ENCODE peak calls at places on chromosomes 16 and 17, in seven cellular contexts. One of them, this sample, is unnamed.

GRCh38 chr17:30117548-30118155 is 1.0 kb downstream of the NSRP1 start:
- DNase-seq in heart left ventricle: no peak
- DNase-seq in brain microvascular endothelial cell: no peak
- DNase-seq in tibial nerve: no peak
- DNase-seq in ovary: no peak
- DNase-seq in cardiac muscle cell: no peak
- DNase-seq in pancreas: no peak
- DNase-seq in this sample: no peak

GRCh38 chr17:67280279-67280678 is 35.3 kb upstream of the HELZ start:
- DNase-seq in cardiac muscle cell: no peak
- DNase-seq in tibial nerve: peak; percentile 23
- DNase-seq in brain microvascular endothelial cell: no peak
- DNase-seq in pancreas: no peak
- DNase-seq in ovary: no peak
- DNase-seq in heart left ventricle: peak; percentile 45
- DNase-seq in this sample: peak; percentile 70

GRCh38 chr17:79829004-79829403 is 10.2 kb downstream of the CBX4 start:
- DNase-seq in heart left ventricle: no peak
- DNase-seq in ovary: no peak
- DNase-seq in brain microvascular endothelial cell: no peak
- DNase-seq in tibial nerve: no peak
- DNase-seq in cardiac muscle cell: no peak
- DNase-seq in pancreas: no peak
- DNase-seq in this sample: no peak

GRCh38 chr17:41575336-41575735 is 3.5 kb upstream of the KRT9 start:
- DNase-seq in tibial nerve: no peak
- DNase-seq in cardiac muscle cell: no peak
- DNase-seq in heart left ventricle: no peak
- DNase-seq in brain microvascular endothelial cell: no peak
- DNase-seq in ovary: no peak
- DNase-seq in pancreas: no peak
- DNase-seq in this sample: no peak

GRCh38 chr17:2192367-2193028 is 111.1 kb downstream of the SMG6 start:
- DNase-seq in heart left ventricle: peak; percentile 67
- DNase-seq in brain microvascular endothelial cell: peak; percentile 95
- DNase-seq in pancreas: no peak
- DNase-seq in cardiac muscle cell: no peak
- DNase-seq in ovary: no peak
- DNase-seq in tibial nerve: no peak
- DNase-seq in this sample: no peak

GRCh38 chr17:51499906-51500305 is 239.6 kb downstream of the UTP18 start:
- DNase-seq in heart left ventricle: no peak
- DNase-seq in brain microvascular endothelial cell: no peak
- DNase-seq in ovary: no peak
- DNase-seq in pancreas: no peak
- DNase-seq in cardiac muscle cell: no peak
- DNase-seq in tibial nerve: no peak
- DNase-seq in this sample: no peak

GRCh38 chr16:74291577-74292208 is 4.9 kb upstream of the PSMD7 start:
- DNase-seq in tibial nerve: no peak
- DNase-seq in cardiac muscle cell: no peak
- DNase-seq in brain microvascular endothelial cell: no peak
- DNase-seq in ovary: no peak
- DNase-seq in pancreas: no peak
- DNase-seq in heart left ventricle: no peak
- DNase-seq in this sample: no peak

GRCh38 chr17:8744086-8744781 is 402 bp downstream of the CCDC42 start:
- DNase-seq in ovary: no peak
- DNase-seq in cardiac muscle cell: no peak
- DNase-seq in heart left ventricle: no peak
- DNase-seq in brain microvascular endothelial cell: no peak
- DNase-seq in pancreas: no peak
- DNase-seq in tibial nerve: no peak
- DNase-seq in this sample: no peak

GRCh38 chr17:63480826-63481487 is 4.1 kb downstream of the ACE start:
- DNase-seq in heart left ventricle: no peak
- DNase-seq in ovary: no peak
- DNase-seq in pancreas: no peak
- DNase-seq in tibial nerve: no peak
- DNase-seq in brain microvascular endothelial cell: no peak
- DNase-seq in cardiac muscle cell: no peak
- DNase-seq in this sample: no peak

GRCh38 chr17:61594294-61594825 is 3.3 kb upstream of the NACA2 start:
- DNase-seq in ovary: no peak
- DNase-seq in tibial nerve: no peak
- DNase-seq in brain microvascular endothelial cell: no peak
- DNase-seq in cardiac muscle cell: no peak
- DNase-seq in heart left ventricle: no peak
- DNase-seq in pancreas: no peak
- DNase-seq in this sample: no peak

GRCh38 chr17:43558805-43559160 is 12.6 kb upstream of the ETV4 start:
- DNase-seq in pancreas: no peak
- DNase-seq in heart left ventricle: no peak
- DNase-seq in cardiac muscle cell: no peak
- DNase-seq in ovary: no peak
- DNase-seq in tibial nerve: no peak
- DNase-seq in brain microvascular endothelial cell: no peak
- DNase-seq in this sample: no peak

GRCh38 chr16:88535181-88535856 is 34.9 kb upstream of the ZC3H18 start:
- DNase-seq in pancreas: peak; percentile 43
- DNase-seq in ovary: peak; percentile 55
- DNase-seq in cardiac muscle cell: no peak
- DNase-seq in heart left ventricle: no peak
- DNase-seq in tibial nerve: no peak
- DNase-seq in brain microvascular endothelial cell: no peak
- DNase-seq in this sample: no peak

GRCh38 chr17:31433091-31433790 is 41.8 kb downstream of the RAB11FIP4 start:
- DNase-seq in heart left ventricle: no peak
- DNase-seq in cardiac muscle cell: no peak
- DNase-seq in tibial nerve: no peak
- DNase-seq in brain microvascular endothelial cell: no peak
- DNase-seq in ovary: no peak
- DNase-seq in pancreas: no peak
- DNase-seq in this sample: no peak

GRCh38 chr17:75325348-75325747 is 36.1 kb upstream of the SLC25A19 start:
- DNase-seq in ovary: no peak
- DNase-seq in heart left ventricle: no peak
- DNase-seq in cardiac muscle cell: no peak
- DNase-seq in pancreas: no peak
- DNase-seq in brain microvascular endothelial cell: no peak
- DNase-seq in tibial nerve: no peak
- DNase-seq in this sample: no peak

GRCh38 chr16:28068976-28069375 is 5.5 kb upstream of the GSG1L start:
- DNase-seq in cardiac muscle cell: no peak
- DNase-seq in heart left ventricle: no peak
- DNase-seq in tibial nerve: no peak
- DNase-seq in ovary: no peak
- DNase-seq in pancreas: no peak
- DNase-seq in brain microvascular endothelial cell: no peak
- DNase-seq in this sample: no peak

GRCh38 chr16:67594956-67595355 is 32.6 kb downstream of the CTCF start:
- DNase-seq in tibial nerve: no peak
- DNase-seq in cardiac muscle cell: no peak
- DNase-seq in pancreas: no peak
- DNase-seq in heart left ventricle: no peak
- DNase-seq in ovary: no peak
- DNase-seq in brain microvascular endothelial cell: peak; percentile 52
- DNase-seq in this sample: no peak

GRCh38 chr16:89396156-89396555 is 94.2 kb downstream of the ANKRD11 start:
- DNase-seq in cardiac muscle cell: no peak
- DNase-seq in brain microvascular endothelial cell: no peak
- DNase-seq in tibial nerve: no peak
- DNase-seq in pancreas: no peak
- DNase-seq in ovary: no peak
- DNase-seq in heart left ventricle: no peak
- DNase-seq in this sample: no peak

GRCh38 chr16:50398336-50398735 is 29.5 kb upstream of the BRD7 start:
- DNase-seq in pancreas: no peak
- DNase-seq in cardiac muscle cell: no peak
- DNase-seq in ovary: no peak
- DNase-seq in heart left ventricle: no peak
- DNase-seq in brain microvascular endothelial cell: no peak
- DNase-seq in tibial nerve: no peak
- DNase-seq in this sample: no peak

GRCh38 chr16:23453338-23454052 is 506 bp upstream of the COG7 start:
- DNase-seq in cardiac muscle cell: no peak
- DNase-seq in ovary: no peak
- DNase-seq in pancreas: no peak
- DNase-seq in heart left ventricle: no peak
- DNase-seq in brain microvascular endothelial cell: no peak
- DNase-seq in tibial nerve: no peak
- DNase-seq in this sample: no peak

DNA sequence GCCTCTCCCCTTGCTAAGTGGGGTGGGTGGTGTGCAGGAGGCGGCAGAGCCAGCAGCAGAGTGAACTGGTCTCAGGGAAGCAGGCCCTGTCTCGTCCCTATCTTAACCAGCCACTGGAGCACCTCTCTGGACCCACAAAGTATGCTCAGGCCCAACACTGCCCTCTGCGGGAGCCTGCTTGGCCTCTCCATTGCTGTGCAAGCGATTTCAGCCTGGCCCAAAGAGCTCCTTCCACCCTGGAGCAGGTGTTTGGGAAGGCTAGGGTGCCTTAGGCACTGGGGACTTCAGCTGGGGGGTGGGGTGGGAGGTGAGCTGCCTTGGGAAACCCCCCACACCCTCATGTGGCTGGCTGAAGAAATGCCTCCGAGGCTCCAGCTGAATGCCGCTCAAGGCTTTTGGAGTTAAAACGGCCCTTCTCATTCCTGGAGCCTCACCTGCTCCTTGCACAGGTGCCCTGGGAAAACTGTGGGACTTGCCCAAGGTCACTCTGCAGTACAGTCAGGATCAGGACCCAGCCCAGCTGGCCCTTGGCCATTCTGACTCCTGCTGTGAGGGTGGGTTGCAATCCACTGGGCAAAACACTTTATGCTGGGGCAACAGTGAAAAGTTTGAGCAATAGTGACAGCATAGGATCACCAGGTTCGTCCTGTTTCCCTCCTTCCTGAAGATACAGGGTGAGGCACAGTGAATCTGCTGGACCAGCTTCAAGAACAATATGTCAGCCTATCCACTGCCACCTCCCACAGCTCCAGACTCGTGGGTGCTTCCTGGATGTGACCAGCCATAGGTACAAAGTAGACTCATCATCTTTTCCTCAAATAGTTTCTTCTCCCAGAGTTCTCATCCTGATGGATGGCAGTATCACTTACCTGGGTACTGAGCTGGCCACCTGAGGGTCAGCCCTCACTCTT is 5.9 kb upstream of the UBE2O start:
- DNase-seq in brain microvascular endothelial cell: peak; percentile 52
- DNase-seq in ovary: peak; percentile 75
- DNase-seq in tibial nerve: no peak
- DNase-seq in pancreas: peak; percentile 62
- DNase-seq in heart left ventricle: peak; percentile 56
- DNase-seq in cardiac muscle cell: peak; percentile 86
- DNase-seq in this sample: no peak
- TF ChIP-seq CTCF in brain microvascular endothelial cell: peak; percentile 86
- TF ChIP-seq CTCF in ovary: no peak
- TF ChIP-seq CTCF in tibial nerve: peak; percentile 10
- TF ChIP-seq CTCF in pancreas: no peak
- TF ChIP-seq CTCF in heart left ventricle: peak; percentile 42
- TF ChIP-seq CTCF in cardiac muscle cell: peak; percentile 68
- TF ChIP-seq CTCF in this sample: peak; percentile 58

GRCh38 chr16:1863681-1864460 is 8.1 kb downstream of the MEIOB start:
- DNase-seq in pancreas: no peak
- DNase-seq in heart left ventricle: no peak
- DNase-seq in brain microvascular endothelial cell: no peak
- DNase-seq in ovary: no peak
- DNase-seq in cardiac muscle cell: peak; percentile 44
- DNase-seq in tibial nerve: no peak
- DNase-seq in this sample: no peak
- TF ChIP-seq CTCF in pancreas: peak; percentile 23
- TF ChIP-seq CTCF in heart left ventricle: peak; percentile 55
- TF ChIP-seq CTCF in brain microvascular endothelial cell: peak; percentile 56
- TF ChIP-seq CTCF in ovary: peak; percentile 41
- TF ChIP-seq CTCF in cardiac muscle cell: peak; percentile 50
- TF ChIP-seq CTCF in tibial nerve: peak; percentile 51
- TF ChIP-seq CTCF in this sample: peak; percentile 36

GRCh38 chr16:3020247-3020603 is at the start of gene TNFRSF12A:
- DNase-seq in heart left ventricle: peak; percentile 84
- DNase-seq in pancreas: peak; percentile 90
- DNase-seq in tibial nerve: peak; percentile 47
- DNase-seq in cardiac muscle cell: peak; percentile 92
- DNase-seq in ovary: peak; percentile 83
- DNase-seq in brain microvascular endothelial cell: peak; percentile 59
- DNase-seq in this sample: no peak

GRCh38 chr16:3019594-3020246 is 448 bp upstream of the TNFRSF12A start:
- DNase-seq in brain microvascular endothelial cell: no peak
- DNase-seq in pancreas: no peak
- DNase-seq in ovary: no peak
- DNase-seq in tibial nerve: no peak
- DNase-seq in heart left ventricle: no peak
- DNase-seq in cardiac muscle cell: no peak
- DNase-seq in this sample: no peak

GRCh38 chr16:3017262-3017805 is 649 bp downstream of the CLDN6 start:
- DNase-seq in heart left ventricle: no peak
- DNase-seq in tibial nerve: no peak
- DNase-seq in cardiac muscle cell: no peak
- DNase-seq in ovary: no peak
- DNase-seq in pancreas: no peak
- DNase-seq in brain microvascular endothelial cell: no peak
- DNase-seq in this sample: no peak

GRCh38 chr16:3015865-3016521 is 2.0 kb downstream of the CLDN6 start:
- DNase-seq in heart left ventricle: no peak
- DNase-seq in cardiac muscle cell: no peak
- DNase-seq in tibial nerve: no peak
- DNase-seq in brain microvascular endothelial cell: no peak
- DNase-seq in ovary: no peak
- DNase-seq in pancreas: no peak
- DNase-seq in this sample: no peak

DNA sequence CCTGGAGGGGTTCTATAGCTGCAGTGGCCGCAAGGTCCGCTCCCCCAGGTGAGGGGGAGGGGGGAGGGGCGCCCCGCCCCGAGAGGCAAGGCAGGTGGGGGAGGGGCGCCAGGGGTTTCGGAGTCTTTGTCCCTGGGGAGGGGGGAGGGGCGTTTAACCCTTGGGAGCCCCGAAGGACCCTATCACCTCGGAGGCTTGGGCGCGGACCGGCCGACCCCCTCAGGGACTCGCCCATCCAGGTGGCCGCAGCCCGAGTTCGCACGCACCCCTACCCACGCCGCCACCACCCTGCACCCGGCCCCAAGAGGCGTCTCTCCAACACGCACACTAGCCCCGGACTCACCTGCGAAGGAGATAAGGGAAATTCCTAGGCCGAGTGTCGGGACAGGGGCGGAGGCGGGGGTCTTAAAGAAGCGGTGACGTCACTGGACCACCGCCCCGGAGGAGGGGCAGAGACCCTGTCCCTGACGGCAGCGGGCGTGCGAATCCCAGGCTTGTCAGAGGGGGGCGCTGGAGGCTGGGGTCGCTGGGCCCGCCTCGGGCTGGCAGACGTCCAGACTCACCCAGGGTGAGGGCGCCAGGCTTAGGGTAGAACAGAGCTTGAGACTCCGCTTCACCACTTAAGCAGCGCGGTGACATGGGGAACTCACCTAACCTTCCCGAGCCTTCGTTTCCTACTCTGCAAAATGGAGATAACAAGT is at the start of gene CLDN6:
- DNase-seq in ovary: no peak
- DNase-seq in heart left ventricle: no peak
- DNase-seq in pancreas: peak; percentile 80
- DNase-seq in brain microvascular endothelial cell: no peak
- DNase-seq in tibial nerve: no peak
- DNase-seq in cardiac muscle cell: peak; percentile 94
- DNase-seq in this sample: no peak
- TF ChIP-seq CTCF in ovary: no peak
- TF ChIP-seq CTCF in heart left ventricle: no peak
- TF ChIP-seq CTCF in pancreas: no peak
- TF ChIP-seq CTCF in brain microvascular endothelial cell: peak; percentile 61
- TF ChIP-seq CTCF in tibial nerve: no peak
- TF ChIP-seq CTCF in cardiac muscle cell: peak; percentile 29
- TF ChIP-seq CTCF in this sample: no peak

GRCh38 chr16:1413684-1414531 is 596 bp downstream of the UNKL start:
- DNase-seq in pancreas: peak; percentile 70
- DNase-seq in brain microvascular endothelial cell: peak; percentile 27
- DNase-seq in ovary: peak; percentile 77
- DNase-seq in cardiac muscle cell: peak; percentile 47
- DNase-seq in heart left ventricle: no peak
- DNase-seq in tibial nerve: no peak
- DNase-seq in this sample: no peak
- TF ChIP-seq CTCF in pancreas: peak; percentile 24
- TF ChIP-seq CTCF in brain microvascular endothelial cell: peak; percentile 63
- TF ChIP-seq CTCF in ovary: peak; percentile 53
- TF ChIP-seq CTCF in cardiac muscle cell: peak; percentile 63
- TF ChIP-seq CTCF in heart left ventricle: peak; percentile 45
- TF ChIP-seq CTCF in tibial nerve: peak; percentile 59
- TF ChIP-seq CTCF in this sample: peak; percentile 74